ENCODE peak calls at places on chromosomes 4 and X, in nine cellular contexts. K, O, Y, W, P, N, L, U and C are unnamed samples.

GRCh38 chr4:122086338-122086737 is 65.8 kb upstream of the BLTP1 start:
- DNase-seq in P (peak), Y (no peak), W (peak), O (no peak), N (no peak), L (no peak), K (no peak), U (no peak), C (no peak)

GRCh38 chr4:130026185-130026584 is 930.2 kb downstream of the C4orf33 start:
- DNase-seq in N (no peak), Y (no peak), L (no peak), W (no peak), U (no peak), P (no peak), K (no peak), O (no peak), C (no peak)

GRCh38 chr4:81471361-81472248 is at the start of gene RASGEF1B:
- DNase-seq in Y (peak), N (peak), P (peak), K (peak), W (peak), U (peak), O (peak), L (peak), C (peak)

GRCh38 chr4:8778301-8778700 is 93.3 kb downstream of the HMX1 start:
- DNase-seq in P (no peak), W (no peak), L (no peak), N (no peak), U (no peak), K (no peak), Y (no peak), O (no peak), C (no peak)

GRCh38 chr4:24032371-24032989 is 142.6 kb upstream of the PPARGC1A start:
- DNase-seq in L (peak), O (no peak), K (peak), P (peak), Y (peak), U (peak), N (no peak), W (no peak), C (no peak)

GRCh38 chr4:84622959-84623358 is 40.0 kb downstream of the CDS1 start:
- DNase-seq in Y (peak), N (no peak), P (no peak), W (no peak), O (no peak), U (no peak), L (no peak), K (no peak), C (no peak)

GRCh38 chr4:15149842-15150592 is 147.7 kb downstream of the CPEB2 start:
- DNase-seq in U (peak), W (peak), O (peak), L (peak), K (peak), N (peak), Y (peak), P (peak), C (no peak)

GRCh38 chr4:144514736-144515135 is 131.2 kb upstream of the HHIP start:
- DNase-seq in P (no peak), N (no peak), Y (no peak), L (no peak), O (no peak), K (no peak), U (no peak), W (no peak), C (no peak)

GRCh38 chr4:46329118-46329976 is 60.6 kb downstream of the GABRA2 start:
- DNase-seq in N (no peak), U (peak), Y (peak), O (no peak), P (peak), W (no peak), K (peak), L (no peak), C (no peak)

GRCh38 chrX:129043138-129043537 is 480.2 kb downstream of the SMARCA1 start:
- DNase-seq in Y (no peak), L (no peak), U (no peak), W (no peak), K (no peak), P (no peak), N (no peak), O (no peak), C (no peak)

GRCh38 chrX:134144231-134144630 is 92.8 kb upstream of the CCDC160 start:
- DNase-seq in N (no peak), L (no peak), U (peak), W (no peak), Y (no peak), O (no peak), P (no peak), K (peak), C (no peak)

GRCh38 chrX:70454441-70455365 is 10.1 kb downstream of the DLG3 start:
- DNase-seq in W (peak), U (peak), L (peak), P (peak), O (peak), K (peak), Y (peak), N (peak), C (peak)

GRCh38 chr4:107997001-107997788 is 7.5 kb downstream of the HADH start:
- DNase-seq in P (peak), L (peak), U (no peak), K (peak), Y (peak), O (peak), W (peak), N (no peak), C (no peak)

GRCh38 chrX:47293106-47293505 is 60.3 kb downstream of the USP11 start:
- DNase-seq in L (no peak), Y (no peak), O (no peak), P (no peak), U (peak), W (no peak), K (no peak), N (no peak), C (no peak)

GRCh38 chr4:100261346-100261745 is 71.1 kb upstream of the DDIT4L start:
- DNase-seq in P (no peak), L (no peak), K (no peak), U (no peak), Y (no peak), O (no peak), W (no peak), N (no peak), C (no peak)

GRCh38 chr4:48779095-48779997 is 733 bp downstream of the FRYL start:
- DNase-seq in O (peak), U (peak), Y (peak), P (peak), K (peak), N (peak), L (peak), W (peak), C (peak)

GRCh38 chr4:125115476-125115875 is 199.3 kb upstream of the FAT4 start:
- DNase-seq in Y (peak), U (no peak), W (no peak), K (peak), O (peak), P (no peak), N (no peak), L (peak), C (no peak)

GRCh38 chr4:170589597-170590191 is 499.9 kb upstream of the AADAT start:
- DNase-seq in O (peak), L (peak), U (peak), P (no peak), Y (peak), K (peak), W (no peak), N (no peak), C (no peak)

GRCh38 chr4:8117278-8117682 is 41.3 kb downstream of the ABLIM2 start:
- DNase-seq in W (peak), L (peak), P (peak), Y (no peak), O (peak), K (peak), U (peak), N (no peak), C (no peak)

GRCh38 chr4:177485528-177485927 is 43.3 kb upstream of the AGA start:
- DNase-seq in N (no peak), P (no peak), W (no peak), L (peak), U (peak), K (peak), O (peak), Y (peak), C (no peak)

GRCh38 chrX:43861750-43862149 is 20.5 kb downstream of the MAOB start:
- DNase-seq in U (peak), N (peak), O (peak), W (no peak), Y (no peak), P (peak), K (no peak), L (no peak), C (no peak)

GRCh38 chrX:29090811-29091210 is 503.6 kb downstream of the IL1RAPL1 start:
- DNase-seq in W (peak), N (no peak), U (peak), Y (peak), L (peak), O (no peak), K (peak), P (peak), C (no peak)
- TF ChIP-seq CTCF in W (peak), N (no peak), U (no peak), Y (peak), L (peak), O (peak), K (peak), P (peak), C (peak)

DNA sequence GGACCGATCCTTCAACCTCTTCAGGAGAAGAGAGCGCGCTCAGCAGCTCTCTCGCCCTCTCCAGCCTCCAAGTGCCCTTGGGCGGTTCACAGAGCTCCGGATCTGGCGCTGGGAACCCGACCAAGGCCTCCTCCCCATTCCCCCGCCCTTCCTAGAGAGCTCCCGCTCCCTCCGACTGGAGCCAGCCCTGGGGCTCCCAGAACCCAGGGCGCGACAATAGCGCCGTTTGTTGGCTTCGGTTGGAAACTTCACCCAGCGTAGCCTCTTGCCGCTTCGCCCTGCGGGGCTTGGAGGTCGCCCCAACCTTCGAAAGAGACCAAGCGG is 3.1 kb upstream of the SOX3 start:
- DNase-seq in L (no peak), N (no peak), P (no peak), U (peak), O (no peak), Y (peak), K (no peak), W (no peak), C (no peak)
- TF ChIP-seq CTCF in L (peak), N (no peak), P (no peak), U (peak), O (peak), Y (peak), K (no peak), W (peak), C (peak)

DNA sequence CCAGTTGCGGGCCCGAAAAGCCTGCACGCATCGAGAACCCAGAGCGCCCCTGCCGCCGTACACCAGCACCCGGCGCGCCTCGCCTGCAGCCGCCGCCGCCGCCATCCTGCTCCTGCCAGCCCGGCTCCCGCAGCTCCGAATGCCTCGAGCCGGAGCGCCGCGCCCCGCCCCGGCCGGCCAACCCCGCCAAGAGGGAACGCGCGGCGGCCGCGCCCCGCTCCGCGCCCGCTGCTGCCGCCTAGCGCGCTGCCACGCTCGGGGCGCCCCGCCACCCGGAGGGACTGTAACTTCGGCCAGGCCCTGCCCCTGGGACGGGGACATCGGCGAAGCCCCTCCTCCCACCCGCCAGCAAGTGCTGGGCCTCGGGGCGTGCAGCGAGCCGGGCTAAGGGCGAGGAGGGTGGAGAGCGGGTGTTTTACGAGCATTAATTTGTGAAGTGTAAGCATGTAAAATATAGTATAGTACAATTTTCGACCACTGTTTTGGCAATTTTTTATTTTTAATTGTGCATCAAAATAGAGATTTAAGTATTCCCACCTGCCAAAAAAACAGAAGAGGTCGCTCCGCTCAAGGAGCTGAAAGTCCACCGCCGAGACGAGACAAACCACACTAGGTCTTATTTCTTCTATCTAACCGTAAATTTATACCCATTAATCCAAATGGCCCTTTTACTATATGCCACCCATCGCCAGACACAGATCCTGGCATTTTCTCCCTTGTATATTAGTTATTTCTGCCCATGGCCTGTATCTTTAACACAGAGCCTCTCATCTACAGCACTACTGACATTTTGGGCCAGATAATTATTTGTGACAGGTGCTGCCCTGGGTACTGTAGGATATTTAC is at the start of gene QDPR:
- DNase-seq in K (peak), N (peak), P (peak), W (peak), Y (peak), L (peak), U (peak), O (peak), C (peak)
- TF ChIP-seq CTCF in K (peak), N (peak), P (peak), W (peak), Y (peak), L (peak), U (peak), O (peak), C (peak)

GRCh38 chr4:39697740-39698423 is at the start of gene UBE2K:
- DNase-seq in K (peak), W (peak), N (peak), L (peak), P (peak), Y (peak), U (peak), O (peak), C (peak)
- TF ChIP-seq CTCF in K (no peak), W (no peak), N (no peak), L (no peak), P (no peak), Y (no peak), U (peak), O (no peak), C (no peak)

GRCh38 chrX:31929366-31929765 is 857.5 kb upstream of the FTHL17 start:
- DNase-seq in Y (no peak), P (no peak), U (no peak), N (no peak), K (no peak), W (no peak), O (no peak), L (no peak), C (no peak)

GRCh38 chrX:31932769-31933168 is 860.9 kb upstream of the FTHL17 start:
- DNase-seq in K (no peak), U (no peak), Y (no peak), O (no peak), P (no peak), L (no peak), W (no peak), N (no peak), C (no peak)

GRCh38 chrX:31931225-31931624 is 859.4 kb upstream of the FTHL17 start:
- DNase-seq in U (peak), K (peak), P (no peak), Y (peak), N (no peak), L (no peak), W (no peak), O (peak), C (no peak)

GRCh38 chrX:31934842-31935241 is 863.0 kb upstream of the FTHL17 start:
- DNase-seq in P (no peak), K (no peak), L (no peak), Y (no peak), N (no peak), O (no peak), W (no peak), U (no peak), C (no peak)
- TF ChIP-seq CTCF in P (no peak), K (no peak), L (no peak), Y (no peak), N (no peak), O (no peak), W (no peak), U (no peak), C (no peak)